ENCODE peak calls at places on chromosomes 16 and 17, in four cellular contexts. One of them, this sample, is unnamed.

GRCh38 chr17:79183221-79184158 is 108.9 kb downstream of the ENGASE start:
- DNase-seq in tibial nerve: no peak
- DNase-seq in suprapubic skin: no peak
- DNase-seq in ovary: no peak
- DNase-seq in this sample: no peak

GRCh38 chr16:84617068-84617630 is 729 bp downstream of the COTL1 start:
- DNase-seq in tibial nerve: no peak
- DNase-seq in suprapubic skin: no peak
- DNase-seq in ovary: peak; percentile 47
- DNase-seq in this sample: no peak

GRCh38 chr17:19013806-19014627 is 9.5 kb upstream of the FAM83G start:
- DNase-seq in tibial nerve: no peak
- DNase-seq in suprapubic skin: no peak
- DNase-seq in ovary: no peak
- DNase-seq in this sample: no peak

GRCh38 chr16:48231675-48232214 is 12.4 kb upstream of the LONP2 start:
- DNase-seq in tibial nerve: no peak
- DNase-seq in suprapubic skin: no peak
- DNase-seq in ovary: no peak
- DNase-seq in this sample: no peak

GRCh38 chr17:6853764-6854442 is 22.4 kb upstream of the TEKT1 start:
- DNase-seq in tibial nerve: no peak
- DNase-seq in suprapubic skin: no peak
- DNase-seq in ovary: no peak
- DNase-seq in this sample: no peak

GRCh38 chr16:30472328-30472942 is at the start of gene ITGAL:
- DNase-seq in tibial nerve: no peak
- DNase-seq in suprapubic skin: no peak
- DNase-seq in ovary: no peak
- DNase-seq in this sample: peak; percentile 24

GRCh38 chr17:522912-523311 is 170.3 kb upstream of the RPH3AL start:
- DNase-seq in tibial nerve: no peak
- DNase-seq in suprapubic skin: no peak
- DNase-seq in ovary: no peak
- DNase-seq in this sample: no peak

GRCh38 chr17:13031718-13032350 is 14.0 kb upstream of the ELAC2 start:
- DNase-seq in tibial nerve: no peak
- DNase-seq in suprapubic skin: peak; percentile 72
- DNase-seq in ovary: no peak
- DNase-seq in this sample: no peak

GRCh38 chr16:70271696-70272095 is 17.6 kb downstream of the AARS1 start:
- DNase-seq in tibial nerve: no peak
- DNase-seq in suprapubic skin: no peak
- DNase-seq in ovary: no peak
- DNase-seq in this sample: no peak

GRCh38 chr17:30300803-30301202 is 9.1 kb upstream of the BLMH start:
- DNase-seq in tibial nerve: no peak
- DNase-seq in suprapubic skin: no peak
- DNase-seq in ovary: no peak
- DNase-seq in this sample: no peak

GRCh38 chr17:21058098-21058893 is 15.5 kb upstream of the USP22 start:
- DNase-seq in tibial nerve: no peak
- DNase-seq in suprapubic skin: no peak
- DNase-seq in ovary: no peak
- DNase-seq in this sample: no peak

GRCh38 chr17:16129441-16129840 is 85.9 kb downstream of the NCOR1 start:
- DNase-seq in tibial nerve: no peak
- DNase-seq in suprapubic skin: no peak
- DNase-seq in ovary: no peak
- DNase-seq in this sample: no peak

GRCh38 chr16:27890866-27891265 is 172.6 kb downstream of the GSG1L start:
- DNase-seq in tibial nerve: no peak
- DNase-seq in suprapubic skin: no peak
- DNase-seq in ovary: no peak
- DNase-seq in this sample: no peak

GRCh38 chr16:87259431-87259830 is 57.8 kb downstream of the C16orf95 start:
- DNase-seq in tibial nerve: no peak
- DNase-seq in suprapubic skin: no peak
- DNase-seq in ovary: no peak
- DNase-seq in this sample: no peak

GRCh38 chr16:72961115-72961832 is 86.7 kb downstream of the ZFHX3 start:
- DNase-seq in tibial nerve: no peak
- DNase-seq in suprapubic skin: no peak
- DNase-seq in ovary: no peak
- DNase-seq in this sample: no peak
- TF ChIP-seq CTCF in tibial nerve: no peak
- TF ChIP-seq CTCF in suprapubic skin: no peak
- TF ChIP-seq CTCF in ovary: no peak
- TF ChIP-seq CTCF in this sample: no peak

GRCh38 chr17:40331743-40332641 is 23.0 kb downstream of the RARA start:
- DNase-seq in tibial nerve: peak; percentile 83
- DNase-seq in suprapubic skin: peak; percentile 86
- DNase-seq in ovary: peak; percentile 93
- DNase-seq in this sample: peak; percentile 89
- TF ChIP-seq POLR2A in tibial nerve: peak; percentile 23
- TF ChIP-seq POLR2A in suprapubic skin: no peak
- TF ChIP-seq POLR2A in ovary: no peak
- TF ChIP-seq POLR2A in this sample: no peak

GRCh38 chr16:56909484-56910113 is 22.3 kb upstream of the HERPUD1 start:
- DNase-seq in tibial nerve: no peak
- DNase-seq in suprapubic skin: no peak
- DNase-seq in ovary: no peak
- DNase-seq in this sample: no peak
- TF ChIP-seq CTCF in tibial nerve: no peak
- TF ChIP-seq CTCF in suprapubic skin: no peak
- TF ChIP-seq CTCF in ovary: no peak
- TF ChIP-seq CTCF in this sample: no peak

GRCh38 chr17:7932483-7932891 is 481 bp downstream of the CNTROB start:
- DNase-seq in tibial nerve: no peak
- DNase-seq in suprapubic skin: no peak
- DNase-seq in ovary: peak; percentile 54
- DNase-seq in this sample: no peak
- TF ChIP-seq POLR2A in tibial nerve: no peak
- TF ChIP-seq POLR2A in suprapubic skin: no peak
- TF ChIP-seq POLR2A in ovary: no peak
- TF ChIP-seq POLR2A in this sample: no peak